ENCODE peak calls at places on chromosomes 16 and 17, in seven cellular contexts. W is AG08396, S is fibroblast of villous mesenchyme, J is GM18507, C is NCI-H748 treated with DMSO at 0.1 percent for 48 hours, Y is choroid plexus epithelial cell, K is hepatocyte. N is an unnamed sample.

GRCh38 chr17:43753488-43754129 is 5.0 kb downstream of the SOST start:
- DNase-seq in C (no peak), J (no peak), K (no peak), S (no peak), Y (no peak), W (no peak), N (no peak)

GRCh38 chr17:49753959-49754391 is 10.0 kb downstream of the FAM117A start:
- DNase-seq in Y (no peak), W (no peak), J (no peak), S (peak; percentile 97), C (no peak), K (peak; percentile 44), N (no peak)

GRCh38 chr17:58394534-58395223 is 22.7 kb downstream of the RNF43 start:
- DNase-seq in C (no peak), Y (no peak), J (no peak), K (no peak), S (no peak), W (no peak), N (no peak)

GRCh38 chr16:84044108-84044488 is 1.5 kb upstream of the SLC38A8 start:
- DNase-seq in S (peak; percentile 36), J (no peak), Y (peak; percentile 47), W (peak; percentile 49), K (no peak), C (no peak), N (no peak)

GRCh38 chr17:62322313-62322712 is 58.0 kb upstream of the EFCAB3 start:
- DNase-seq in J (no peak), C (no peak), K (no peak), Y (no peak), W (no peak), S (no peak), N (no peak)

GRCh38 chr17:65092262-65092661 is 35.7 kb upstream of the GNA13 start:
- DNase-seq in Y (no peak), J (no peak), W (peak; percentile 47), K (no peak), C (no peak), S (peak; percentile 66), N (no peak)

GRCh38 chr17:28478940-28479615 is 5.6 kb downstream of the SLC13A2 start:
- DNase-seq in Y (no peak), C (no peak), S (peak; percentile 45), W (no peak), J (no peak), K (no peak), N (no peak)

GRCh38 chr16:1330260-1330914 is 3.1 kb upstream of the BAIAP3 start:
- DNase-seq in K (no peak), S (no peak), C (no peak), W (no peak), Y (no peak), J (no peak), N (no peak)

GRCh38 chr16:14963281-14964173 is 11.3 kb upstream of the PDXDC1 start:
- DNase-seq in Y (no peak), K (no peak), W (no peak), J (no peak), C (no peak), S (no peak), N (no peak)

GRCh38 chr16:11805556-11805955 is 8.5 kb upstream of the ZC3H7A start:
- DNase-seq in K (no peak), J (no peak), C (no peak), W (no peak), Y (no peak), S (peak; percentile 64), N (no peak)